ENCODE peak calls at places on chromosomes 3 and 15, in five cellular contexts. T is NCI-H526 treated with DMSO at 0.1 percent for 48 hours, J is RKO, N is A673, V is T-cell. C is an unnamed sample.

GRCh38 chr15:59268199-59268979 is 61.7 kb downstream of the LDHAL6B start:
- DNase-seq in J (no peak), V (no peak), N (no peak), T (no peak), C (no peak)

GRCh38 chr15:31433101-31433500 is 106.5 kb downstream of the KLF13 start:
- DNase-seq in J (no peak), N (no peak), T (no peak), V (no peak), C (no peak)

GRCh38 chr3:128814514-128815317 is 64.7 kb upstream of the ACAD9 start:
- DNase-seq in N (no peak), J (no peak), T (no peak), V (no peak), C (no peak)

GRCh38 chr3:42780892-42781700 is 8.0 kb upstream of the CCDC13 start:
- DNase-seq in V (no peak), T (peak), J (peak), N (peak), C (peak)

GRCh38 chr3:174221155-174221554 is 638.0 kb upstream of the NAALADL2 start:
- DNase-seq in J (no peak), V (no peak), T (no peak), N (no peak), C (no peak)

GRCh38 chr3:196085534-196085933 is 3.6 kb upstream of the TFRC start:
- DNase-seq in J (no peak), T (no peak), V (no peak), N (no peak), C (no peak)

GRCh38 chr3:46742992-46743391 is 25.3 kb upstream of the PRSS50 start:
- DNase-seq in N (no peak), V (no peak), J (no peak), T (no peak), C (no peak)

GRCh38 chr3:42077785-42078184 is 13.4 kb upstream of the TRAK1 start:
- DNase-seq in T (no peak), J (no peak), V (no peak), N (no peak), C (no peak)

GRCh38 chr3:133662256-133662773 is 574 bp upstream of the TOPBP1 start:
- DNase-seq in T (peak), V (no peak), N (peak), J (peak), C (peak)

GRCh38 chr3:56467108-56467507 is 1.2 kb downstream of the ERC2 start:
- DNase-seq in T (peak), J (no peak), N (peak), V (no peak), C (peak)

GRCh38 chr15:89575656-89576416 is 567 bp downstream of the TICRR start:
- DNase-seq in N (peak), V (no peak), T (no peak), J (peak), C (no peak)

GRCh38 chr15:80953953-80954778 is 35.5 kb downstream of the MESD start:
- DNase-seq in N (no peak), T (no peak), J (no peak), V (no peak), C (no peak)

GRCh38 chr15:67746450-67746849 is 78.9 kb upstream of the SKOR1 start:
- DNase-seq in J (no peak), T (no peak), V (no peak), N (no peak), C (no peak)

GRCh38 chr3:138945646-138946553 is 1.0 kb downstream of the FOXL2 start:
- DNase-seq in N (no peak), J (no peak), V (no peak), T (peak), C (no peak)

GRCh38 chr3:101963902-101964362 is 114.6 kb downstream of the NFKBIZ start:
- DNase-seq in T (no peak), V (no peak), N (no peak), J (peak), C (no peak)

GRCh38 chr3:182921665-182922355 is 58.5 kb downstream of the DCUN1D1 start:
- DNase-seq in T (no peak), N (no peak), J (no peak), V (no peak), C (no peak)

GRCh38 chr3:184568918-184569829 is 7.6 kb downstream of the EPHB3 start:
- DNase-seq in N (peak), V (no peak), J (no peak), T (peak), C (peak)